ENCODE peak calls at places on chromosomes 6 and 20, in ten cellular contexts. G is A549, H is HepG2, D is ovary, V is tibial artery, O is Peyer's patch, W is lung, E is breast epithelium, Z is heart left ventricle, Y is upper lobe of right lung. C is an unnamed sample. For H3K4me1, the result is how much of the 10 kb centered on the place peaks cover.

GRCh38 chr6:2429460-2429859 is 184.1 kb upstream of the GMDS start:
- DNase-seq in Z (no peak), D (no peak), O (no peak), V (no peak), W (no peak), E (no peak), G (no peak), H (no peak), Y (no peak), C (no peak)

GRCh38 chr20:64096535-64096934 is 10.8 kb downstream of the NPBWR2 start:
- DNase-seq in Z (no peak), O (no peak), H (no peak), W (no peak), G (no peak), D (no peak), Y (no peak), V (no peak), E (no peak), C (no peak)

GRCh38 chr6:147802400-147802799 is 293.9 kb downstream of the SAMD5 start:
- DNase-seq in Y (no peak), Z (no peak), H (no peak), D (no peak), O (no peak), W (no peak), V (no peak), E (no peak), G (no peak), C (no peak)

GRCh38 chr20:20407891-20408805 is 40.2 kb downstream of the INSM1 start:
- DNase-seq in E (no peak), V (no peak), W (no peak), G (peak), H (peak), Z (no peak), Y (no peak), D (no peak), O (no peak), C (no peak)

GRCh38 chr6:133340557-133340956 is 99.4 kb downstream of the EYA4 start:
- DNase-seq in O (no peak), Z (no peak), H (no peak), D (no peak), Y (no peak), W (no peak), E (no peak), G (peak), V (no peak), C (no peak)

GRCh38 chr20:59322101-59322500 is 21.7 kb downstream of the EDN3 start:
- DNase-seq in V (no peak), Y (no peak), O (no peak), H (no peak), W (no peak), G (no peak), Z (no peak), E (no peak), D (no peak), C (no peak)

GRCh38 chr20:54194724-54195438 is 13.0 kb upstream of the PFDN4 start:
- DNase-seq in E (no peak), Z (no peak), D (no peak), H (peak), W (no peak), Y (no peak), G (peak), O (no peak), V (no peak), C (no peak)

GRCh38 chr6:568085-568484 is 88.8 kb downstream of the HUS1B start:
- DNase-seq in D (no peak), Z (no peak), Y (no peak), O (no peak), H (no peak), E (no peak), W (no peak), V (no peak), G (no peak), C (no peak)

GRCh38 chr6:6723792-6724318 is 135.3 kb downstream of the LY86 start:
- DNase-seq in O (no peak), Y (no peak), V (no peak), D (no peak), Z (no peak), E (no peak), H (peak), G (no peak), W (no peak), C (no peak)

GRCh38 chr6:139549561-139550070 is 175.2 kb upstream of the CITED2 start:
- DNase-seq in H (no peak), Y (no peak), W (no peak), O (no peak), E (no peak), V (no peak), Z (no peak), D (no peak), G (no peak), C (no peak)

GRCh38 chr6:96195272-96195671 is 179.5 kb downstream of the FUT9 start:
- DNase-seq in V (no peak), O (no peak), W (no peak), Y (no peak), Z (no peak), D (no peak), G (no peak), H (no peak), E (no peak), C (no peak)

GRCh38 chr20:23119456-23120216 is 33.5 kb upstream of the CD93 start:
- DNase-seq in E (no peak), Z (peak), G (no peak), O (no peak), V (no peak), D (no peak), Y (peak), H (no peak), W (no peak), C (no peak)

GRCh38 chr6:72709436-72709835 is 87.6 kb downstream of the KCNQ5 start:
- DNase-seq in V (no peak), H (no peak), W (no peak), O (no peak), Z (no peak), D (no peak), Y (no peak), G (no peak), E (no peak), C (no peak)

DNA sequence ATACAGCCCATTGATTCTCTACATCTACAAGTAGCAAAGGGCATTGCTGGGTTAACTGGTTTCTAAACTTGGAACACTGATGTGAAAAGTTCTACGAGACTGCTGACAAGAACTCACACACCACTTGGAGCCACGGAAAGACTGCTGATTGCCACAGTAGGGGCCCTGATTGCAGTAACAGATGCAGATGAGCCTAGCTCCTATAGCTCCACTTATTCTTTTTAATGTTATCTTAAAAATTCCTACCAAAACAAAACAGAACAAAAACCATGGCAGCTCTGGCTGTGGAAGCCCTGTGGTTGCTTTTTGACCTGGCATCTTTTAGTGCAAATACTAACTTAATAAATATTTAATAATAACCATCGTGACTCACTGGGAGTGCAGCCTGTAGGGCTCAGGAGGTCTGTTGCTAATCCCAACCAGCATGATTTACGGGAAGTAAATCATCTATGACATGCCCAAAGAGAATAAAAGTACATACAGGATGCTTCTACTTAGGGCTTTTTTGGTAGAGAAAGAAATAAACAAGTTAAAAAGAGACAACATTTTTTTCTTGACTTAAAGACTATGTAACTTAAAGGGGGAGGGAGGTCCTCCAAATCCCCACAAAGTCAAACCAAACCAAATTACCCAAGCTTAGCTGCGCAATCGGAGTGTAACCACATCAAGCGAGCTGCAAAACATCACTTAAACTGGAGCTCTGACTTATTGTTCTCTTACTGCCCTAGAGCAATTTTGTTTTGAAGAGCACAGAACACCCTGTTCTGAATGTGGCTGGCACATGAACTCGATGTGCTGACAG is 87.2 kb downstream of the FKBP5 start:
- DNase-seq in E (peak), Y (no peak), D (no peak), Z (peak), W (peak), G (peak), O (peak), H (peak), V (peak), C (peak)
- H3K4me1 ChIP-seq in E (under half), Y (half or more), D (under half), Z (under half), W (under half), G (under half), O (under half), H (under half), V (half or more), C (under half)

GRCh38 chr6:166400181-166400580 is 17.4 kb upstream of the MPC1 start:
- DNase-seq in G (no peak), E (no peak), W (no peak), Z (no peak), D (no peak), Y (no peak), H (no peak), O (no peak), V (no peak), C (no peak)

GRCh38 chr6:166395778-166396177 is 13.0 kb upstream of the MPC1 start:
- DNase-seq in G (no peak), H (no peak), O (no peak), V (no peak), W (no peak), D (no peak), Y (no peak), E (no peak), Z (no peak), C (no peak)

GRCh38 chr6:166395351-166395750 is 12.6 kb upstream of the MPC1 start:
- DNase-seq in Y (no peak), H (no peak), O (no peak), V (no peak), Z (no peak), G (no peak), D (no peak), W (no peak), E (no peak), C (no peak)

GRCh38 chr6:166397849-166398248 is 15.1 kb upstream of the MPC1 start:
- DNase-seq in G (no peak), E (no peak), H (no peak), V (no peak), D (no peak), Y (no peak), W (no peak), Z (no peak), O (no peak), C (no peak)

GRCh38 chr6:166398348-166398747 is 15.6 kb upstream of the MPC1 start:
- DNase-seq in W (no peak), Z (no peak), D (no peak), H (no peak), V (no peak), E (no peak), O (no peak), G (no peak), Y (no peak), C (no peak)
- H3K27ac ChIP-seq in W (no peak), Z (no peak), D (no peak), H (no peak), V (no peak), E (no peak), O (no peak), G (no peak), Y (no peak), C (no peak)

GRCh38 chr6:119343167-119343566 is 6.4 kb downstream of the MAN1A1 start:
- DNase-seq in Y (no peak), D (no peak), Z (no peak), O (no peak), G (no peak), V (no peak), H (no peak), W (no peak), E (no peak), C (no peak)
- TF ChIP-seq CTCF in Y (peak), D (no peak), Z (no peak), O (no peak), G (no peak), V (no peak), H (no peak), W (no peak), E (no peak), C (peak)

GRCh38 chr6:16130932-16131387 is 2.1 kb downstream of the MYLIP start:
- DNase-seq in Z (peak), H (peak), D (no peak), G (peak), Y (no peak), V (no peak), O (peak), E (peak), W (peak), C (peak)
- H3K4me1 ChIP-seq in Z (under half), H (under half), D (under half), G (under half), Y (under half), V (under half), O (under half), E (under half), W (under half), C (under half)

C was measured in heart right ventricle.